ENCODE peak calls at places on chromosomes 1 and 21, in six cellular contexts. One of them, this sample, is unnamed.

GRCh38 chr1:37890378-37891014 is 31.1 kb upstream of the MTF1 start:
- DNase-seq in kidney: no peak
- DNase-seq in right atrium auricular region: no peak
- DNase-seq in left ventricle myocardium inferior: no peak
- DNase-seq in prostate gland: peak; percentile 30
- DNase-seq in mammary epithelial cell: peak; percentile 26
- DNase-seq in this sample: no peak

GRCh38 chr1:155455588-155456195 is 106.9 kb downstream of the ASH1L start:
- DNase-seq in left ventricle myocardium inferior: no peak
- DNase-seq in right atrium auricular region: no peak
- DNase-seq in prostate gland: no peak
- DNase-seq in mammary epithelial cell: no peak
- DNase-seq in kidney: no peak
- DNase-seq in this sample: no peak

GRCh38 chr21:31351438-31351837 is 7.4 kb upstream of the TIAM1 start:
- DNase-seq in mammary epithelial cell: peak; percentile 81
- DNase-seq in left ventricle myocardium inferior: no peak
- DNase-seq in right atrium auricular region: no peak
- DNase-seq in kidney: no peak
- DNase-seq in prostate gland: no peak
- DNase-seq in this sample: no peak

GRCh38 chr1:74847720-74848119 is 114.8 kb downstream of the TYW3 start:
- DNase-seq in mammary epithelial cell: no peak
- DNase-seq in right atrium auricular region: no peak
- DNase-seq in prostate gland: no peak
- DNase-seq in left ventricle myocardium inferior: no peak
- DNase-seq in kidney: no peak
- DNase-seq in this sample: no peak

GRCh38 chr1:91635763-91636162 is 135.1 kb downstream of the CDC7 start:
- DNase-seq in kidney: no peak
- DNase-seq in left ventricle myocardium inferior: no peak
- DNase-seq in right atrium auricular region: no peak
- DNase-seq in prostate gland: no peak
- DNase-seq in mammary epithelial cell: peak; percentile 45
- DNase-seq in this sample: peak; percentile 92

GRCh38 chr1:109886827-109887226 is 23.8 kb upstream of the CSF1 start:
- DNase-seq in kidney: no peak
- DNase-seq in right atrium auricular region: no peak
- DNase-seq in prostate gland: no peak
- DNase-seq in mammary epithelial cell: no peak
- DNase-seq in left ventricle myocardium inferior: no peak
- DNase-seq in this sample: no peak

GRCh38 chr21:40143822-40144525 is 276.7 kb downstream of the PCP4 start:
- DNase-seq in kidney: peak; percentile 69
- DNase-seq in mammary epithelial cell: peak; percentile 24
- DNase-seq in prostate gland: peak; percentile 53
- DNase-seq in left ventricle myocardium inferior: peak; percentile 26
- DNase-seq in right atrium auricular region: peak; percentile 65
- DNase-seq in this sample: peak; percentile 89

GRCh38 chr1:229076217-229076616 is 194.7 kb upstream of the RAB4A start:
- DNase-seq in left ventricle myocardium inferior: no peak
- DNase-seq in mammary epithelial cell: no peak
- DNase-seq in right atrium auricular region: no peak
- DNase-seq in kidney: no peak
- DNase-seq in prostate gland: no peak
- DNase-seq in this sample: no peak

GRCh38 chr1:154884868-154885706 is 15.0 kb upstream of the KCNN3 start:
- DNase-seq in left ventricle myocardium inferior: no peak
- DNase-seq in right atrium auricular region: no peak
- DNase-seq in prostate gland: peak; percentile 43
- DNase-seq in kidney: no peak
- DNase-seq in mammary epithelial cell: no peak
- DNase-seq in this sample: no peak

GRCh38 chr21:14492890-14493289 is 53.2 kb downstream of the SAMSN1 start:
- DNase-seq in mammary epithelial cell: no peak
- DNase-seq in kidney: peak; percentile 54
- DNase-seq in right atrium auricular region: no peak
- DNase-seq in left ventricle myocardium inferior: no peak
- DNase-seq in prostate gland: no peak
- DNase-seq in this sample: no peak

GRCh38 chr1:43241352-43241953 is 28.3 kb upstream of the TMEM125 start:
- DNase-seq in kidney: no peak
- DNase-seq in prostate gland: peak; percentile 36
- DNase-seq in mammary epithelial cell: peak; percentile 60
- DNase-seq in left ventricle myocardium inferior: no peak
- DNase-seq in right atrium auricular region: peak; percentile 56
- DNase-seq in this sample: no peak

GRCh38 chr1:154599658-154600057 is 8.3 kb downstream of the ADAR start:
- DNase-seq in mammary epithelial cell: no peak
- DNase-seq in left ventricle myocardium inferior: no peak
- DNase-seq in kidney: no peak
- DNase-seq in right atrium auricular region: no peak
- DNase-seq in prostate gland: no peak
- DNase-seq in this sample: no peak

GRCh38 chr1:183787704-183788103 is 17.2 kb upstream of the RGL1 start:
- DNase-seq in mammary epithelial cell: no peak
- DNase-seq in prostate gland: no peak
- DNase-seq in left ventricle myocardium inferior: no peak
- DNase-seq in right atrium auricular region: no peak
- DNase-seq in kidney: no peak
- DNase-seq in this sample: no peak

GRCh38 chr21:28142692-28143091 is 850.0 kb downstream of the LTN1 start:
- DNase-seq in prostate gland: no peak
- DNase-seq in mammary epithelial cell: peak; percentile 53
- DNase-seq in right atrium auricular region: no peak
- DNase-seq in kidney: no peak
- DNase-seq in left ventricle myocardium inferior: no peak
- DNase-seq in this sample: no peak

GRCh38 chr1:229141271-229141670 is 129.6 kb upstream of the RAB4A start:
- DNase-seq in kidney: no peak
- DNase-seq in mammary epithelial cell: no peak
- DNase-seq in left ventricle myocardium inferior: no peak
- DNase-seq in right atrium auricular region: no peak
- DNase-seq in prostate gland: no peak
- DNase-seq in this sample: no peak

DNA sequence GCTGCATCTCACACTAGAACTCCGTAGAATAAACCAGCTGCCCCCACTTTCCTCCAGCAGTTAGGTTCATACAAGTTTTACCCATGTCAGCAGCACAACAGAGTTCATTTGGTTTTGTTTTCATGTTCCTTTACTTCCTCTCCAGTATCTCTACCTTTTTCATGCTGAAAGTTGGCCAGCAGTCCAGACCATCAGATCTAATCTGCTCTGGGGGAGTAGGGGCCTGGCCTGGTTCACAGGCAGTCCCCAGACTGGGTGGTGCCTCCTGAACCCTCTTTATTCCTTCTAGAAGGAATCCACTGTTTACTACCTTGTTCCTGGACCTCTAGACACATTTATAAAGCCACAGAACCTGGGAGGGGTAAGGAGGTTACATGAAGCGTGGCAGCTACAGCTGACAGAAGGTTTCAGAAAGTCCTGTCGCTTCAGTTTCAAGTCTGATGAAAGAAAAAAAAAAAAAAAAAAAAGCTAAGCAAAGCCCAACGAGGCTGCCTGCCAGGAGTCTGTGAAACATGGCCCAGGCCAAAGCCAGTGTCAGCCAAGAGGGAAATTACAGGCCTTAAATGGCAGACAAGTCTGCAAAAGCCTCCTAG is 184.6 kb upstream of the JUN start:
- DNase-seq in left ventricle myocardium inferior: peak; percentile 85
- DNase-seq in right atrium auricular region: peak; percentile 84
- DNase-seq in mammary epithelial cell: no peak
- DNase-seq in prostate gland: peak; percentile 78
- DNase-seq in kidney: peak; percentile 92
- DNase-seq in this sample: no peak
- H3K4me3 ChIP-seq in left ventricle myocardium inferior: no peak overlapping the region
- H3K4me3 ChIP-seq in right atrium auricular region: no peak overlapping the region
- H3K4me3 ChIP-seq in mammary epithelial cell: no peak overlapping the region
- H3K4me3 ChIP-seq in prostate gland: no peak overlapping the region
- H3K4me3 ChIP-seq in kidney: no peak overlapping the region
- H3K4me3 ChIP-seq in this sample: no peak overlapping the region

GRCh38 chr1:27571439-27572018 is 32.4 kb downstream of the AHDC1 start:
- DNase-seq in right atrium auricular region: no peak
- DNase-seq in mammary epithelial cell: no peak
- DNase-seq in kidney: peak; percentile 83
- DNase-seq in left ventricle myocardium inferior: peak; percentile 37
- DNase-seq in prostate gland: no peak
- DNase-seq in this sample: no peak

GRCh38 chr1:27570383-27570755 is 33.6 kb downstream of the AHDC1 start:
- DNase-seq in right atrium auricular region: peak; percentile 58
- DNase-seq in kidney: no peak
- DNase-seq in mammary epithelial cell: no peak
- DNase-seq in prostate gland: no peak
- DNase-seq in left ventricle myocardium inferior: peak; percentile 21
- DNase-seq in this sample: no peak

GRCh38 chr1:27570823-27571222 is 33.1 kb downstream of the AHDC1 start:
- DNase-seq in left ventricle myocardium inferior: no peak
- DNase-seq in right atrium auricular region: no peak
- DNase-seq in mammary epithelial cell: no peak
- DNase-seq in kidney: no peak
- DNase-seq in prostate gland: no peak
- DNase-seq in this sample: no peak

GRCh38 chr1:27572679-27573426 is 31.1 kb downstream of the AHDC1 start:
- DNase-seq in left ventricle myocardium inferior: peak; percentile 36
- DNase-seq in right atrium auricular region: peak; percentile 75
- DNase-seq in prostate gland: no peak
- DNase-seq in mammary epithelial cell: no peak
- DNase-seq in kidney: peak; percentile 85
- DNase-seq in this sample: peak; percentile 95

GRCh38 chr1:27572019-27572678 is 31.8 kb downstream of the AHDC1 start:
- DNase-seq in right atrium auricular region: peak; percentile 66
- DNase-seq in mammary epithelial cell: no peak
- DNase-seq in kidney: no peak
- DNase-seq in left ventricle myocardium inferior: peak; percentile 16
- DNase-seq in prostate gland: no peak
- DNase-seq in this sample: no peak
- H3K4me1 ChIP-seq in right atrium auricular region: no peaks in the 10 kb centered on the region
- H3K4me1 ChIP-seq in mammary epithelial cell: peaks cover 91% of the 10 kb centered on the region
- H3K4me1 ChIP-seq in kidney: peaks cover 53% of the 10 kb centered on the region
- H3K4me1 ChIP-seq in left ventricle myocardium inferior: peaks cover 97% of the 10 kb centered on the region
- H3K4me1 ChIP-seq in prostate gland: peaks cover 31% of the 10 kb centered on the region
- H3K4me1 ChIP-seq in this sample: peaks cover 49% of the 10 kb centered on the region

GRCh38 chr1:232276651-232277050 is 353.3 kb downstream of the SIPA1L2 start:
- DNase-seq in mammary epithelial cell: no peak
- DNase-seq in kidney: no peak
- DNase-seq in right atrium auricular region: no peak
- DNase-seq in left ventricle myocardium inferior: no peak
- DNase-seq in prostate gland: no peak
- DNase-seq in this sample: no peak

GRCh38 chr1:232271991-232272589 is 357.8 kb downstream of the SIPA1L2 start:
- DNase-seq in prostate gland: no peak
- DNase-seq in left ventricle myocardium inferior: peak; percentile 16
- DNase-seq in kidney: no peak
- DNase-seq in mammary epithelial cell: no peak
- DNase-seq in right atrium auricular region: no peak
- DNase-seq in this sample: peak; percentile 86

GRCh38 chr1:232273071-232273470 is 356.9 kb downstream of the SIPA1L2 start:
- DNase-seq in left ventricle myocardium inferior: no peak
- DNase-seq in kidney: no peak
- DNase-seq in prostate gland: no peak
- DNase-seq in mammary epithelial cell: no peak
- DNase-seq in right atrium auricular region: no peak
- DNase-seq in this sample: no peak

GRCh38 chr1:232274999-232275706 is 354.8 kb downstream of the SIPA1L2 start:
- DNase-seq in right atrium auricular region: no peak
- DNase-seq in kidney: no peak
- DNase-seq in left ventricle myocardium inferior: no peak
- DNase-seq in mammary epithelial cell: no peak
- DNase-seq in prostate gland: no peak
- DNase-seq in this sample: no peak

DNA sequence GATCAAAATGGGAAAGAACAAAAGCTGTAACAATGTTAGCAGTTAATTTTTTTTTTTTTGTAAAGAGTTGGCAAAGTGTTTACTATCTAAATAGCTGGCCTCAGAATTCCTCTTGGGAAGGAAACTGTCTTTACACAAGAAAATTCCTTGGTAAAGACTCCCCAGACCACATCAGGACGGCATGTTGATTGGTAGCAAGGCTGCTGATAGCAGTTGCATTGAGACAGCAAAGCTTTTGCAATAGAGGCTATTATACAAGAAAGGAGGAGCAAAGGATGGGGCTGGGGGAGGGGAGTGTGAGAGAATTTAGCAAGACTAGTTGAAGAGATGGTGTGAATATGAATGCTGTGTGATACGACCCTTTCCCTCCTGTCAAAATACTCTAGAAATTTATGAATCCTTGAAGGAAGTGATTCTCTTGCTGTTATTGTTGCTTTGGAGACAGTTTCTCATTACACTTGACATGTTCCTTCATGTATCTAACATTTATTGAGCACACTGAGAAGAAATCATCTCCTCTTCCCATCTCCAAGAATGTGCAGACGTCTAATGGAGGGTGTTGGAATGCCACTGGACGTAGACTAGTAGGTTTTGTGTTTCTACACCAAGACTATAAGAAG is 355.6 kb downstream of the SIPA1L2 start:
- DNase-seq in prostate gland: no peak
- DNase-seq in right atrium auricular region: no peak
- DNase-seq in mammary epithelial cell: no peak
- DNase-seq in kidney: no peak
- DNase-seq in left ventricle myocardium inferior: no peak
- DNase-seq in this sample: peak; percentile 61
- H3K4me3 ChIP-seq in prostate gland: no peak overlapping the region
- H3K4me3 ChIP-seq in right atrium auricular region: no peak overlapping the region
- H3K4me3 ChIP-seq in mammary epithelial cell: no peak overlapping the region
- H3K4me3 ChIP-seq in kidney: no peak overlapping the region
- H3K4me3 ChIP-seq in left ventricle myocardium inferior: no peak overlapping the region
- H3K4me3 ChIP-seq in this sample: no peak overlapping the region

GRCh38 chr21:26515257-26515656 is 57.8 kb downstream of the CYYR1 start:
- DNase-seq in mammary epithelial cell: no peak
- DNase-seq in left ventricle myocardium inferior: no peak
- DNase-seq in prostate gland: no peak
- DNase-seq in kidney: no peak
- DNase-seq in right atrium auricular region: no peak
- DNase-seq in this sample: no peak
- H3K4me1 ChIP-seq in mammary epithelial cell: peaks cover 10% of the 10 kb centered on the region
- H3K4me1 ChIP-seq in left ventricle myocardium inferior: no peaks in the 10 kb centered on the region
- H3K4me1 ChIP-seq in prostate gland: no peaks in the 10 kb centered on the region
- H3K4me1 ChIP-seq in kidney: no peaks in the 10 kb centered on the region
- H3K4me1 ChIP-seq in right atrium auricular region: no peaks in the 10 kb centered on the region
- H3K4me1 ChIP-seq in this sample: no peaks in the 10 kb centered on the region

This sample was measured in osteoblast.